ENCODE peak calls at places on chromosomes 4 and X, in four cellular contexts. G is astrocyte, Z is A549, C is cardiac fibroblast. S is an unnamed sample.

GRCh38 chr4:99950913-99951254 is 809 bp upstream of the H2AZ1 start:
- DNase-seq in G (no peak), Z (no peak), C (no peak), S (no peak)

GRCh38 chr4:146957252-146957651 is 11.6 kb upstream of the TTC29 start:
- DNase-seq in G (peak), Z (peak), C (no peak), S (no peak)

GRCh38 chr4:55008166-55009056 is 117.0 kb downstream of the KDR start:
- DNase-seq in G (no peak), Z (no peak), C (peak), S (no peak)

GRCh38 chr4:141849367-141849766 is 213.0 kb downstream of the IL15 start:
- DNase-seq in G (no peak), Z (no peak), C (no peak), S (no peak)

GRCh38 chr4:139555705-139556070 is 331 bp downstream of the SETD7 start:
- DNase-seq in G (no peak), Z (no peak), C (no peak), S (peak)

GRCh38 chr4:118224239-118224829 is 128.5 kb downstream of the PRSS12 start:
- DNase-seq in G (peak), Z (peak), C (peak), S (no peak)

GRCh38 chr4:26753642-26754041 is 107.0 kb upstream of the STIM2 start:
- DNase-seq in G (peak), Z (no peak), C (peak), S (peak)

GRCh38 chrX:24260827-24261550 is 52.9 kb downstream of the SUPT20HL2 start:
- DNase-seq in G (peak), Z (no peak), C (peak), S (no peak)

GRCh38 chr4:1367230-1367935 is 20.4 kb downstream of the UVSSA start:
- DNase-seq in G (no peak), Z (no peak), C (no peak), S (peak)

GRCh38 chr4:6012200-6012599 is 6.0 kb downstream of the C4orf50 start:
- DNase-seq in G (no peak), Z (no peak), C (no peak), S (no peak)

GRCh38 chrX:7711167-7711566 is 131.8 kb upstream of the VCX start:
- DNase-seq in G (no peak), Z (no peak), C (no peak), S (no peak)

GRCh38 chr4:107719211-107719926 is 665 bp downstream of the PAPSS1 start:
- DNase-seq in G (peak), Z (peak), C (peak), S (no peak)

GRCh38 chr4:104524026-104524425 is 29.3 kb upstream of the CXXC4 start:
- DNase-seq in G (no peak), Z (no peak), C (no peak), S (no peak)

GRCh38 chr4:98528882-98529281 is 129.5 kb downstream of the TSPAN5 start:
- DNase-seq in G (peak), Z (no peak), C (no peak), S (no peak)

GRCh38 chr4:43682551-43682950 is 766.1 kb downstream of the KCTD8 start:
- DNase-seq in G (no peak), Z (no peak), C (no peak), S (no peak)

GRCh38 chrX:6067600-6067999 is 161.1 kb downstream of the NLGN4X start:
- DNase-seq in G (peak), Z (no peak), C (no peak), S (no peak)

GRCh38 chrX:13283512-13283911 is 36.3 kb downstream of the ATXN3L start:
- DNase-seq in G (peak), Z (no peak), C (peak), S (no peak)

GRCh38 chrX:1394731-1395501 is 3.0 kb upstream of the SLC25A6 start:
- DNase-seq in G (no peak), Z (no peak), C (no peak), S (peak)

GRCh38 chrX:31063114-31063513 is 8.7 kb downstream of the FTHL17 start:
- DNase-seq in G (no peak), Z (no peak), C (no peak), S (no peak)

GRCh38 chr4:36761625-36762024 is 480.2 kb downstream of the DTHD1 start:
- DNase-seq in G (no peak), Z (no peak), C (no peak), S (no peak)

GRCh38 chr4:36758779-36759178 is 477.4 kb downstream of the DTHD1 start:
- DNase-seq in G (no peak), Z (no peak), C (no peak), S (no peak)

GRCh38 chr4:36753048-36753447 is 471.6 kb downstream of the DTHD1 start:
- DNase-seq in G (no peak), Z (no peak), C (no peak), S (no peak)

GRCh38 chr4:36757623-36758311 is 476.4 kb downstream of the DTHD1 start:
- DNase-seq in G (no peak), Z (no peak), C (no peak), S (no peak)

GRCh38 chr4:36758312-36758690 is 476.9 kb downstream of the DTHD1 start:
- DNase-seq in G (no peak), Z (no peak), C (no peak), S (no peak)
- H3K4me3 ChIP-seq in G (no peak), Z (no peak), C (no peak), S (no peak)

GRCh38 chr4:3407930-3408792 is 33.6 kb upstream of the HGFAC start:
- DNase-seq in G (no peak), Z (no peak), C (no peak), S (peak)
- H3K4me3 ChIP-seq in G (no peak), Z (no peak), C (no peak), S (no peak)

DNA sequence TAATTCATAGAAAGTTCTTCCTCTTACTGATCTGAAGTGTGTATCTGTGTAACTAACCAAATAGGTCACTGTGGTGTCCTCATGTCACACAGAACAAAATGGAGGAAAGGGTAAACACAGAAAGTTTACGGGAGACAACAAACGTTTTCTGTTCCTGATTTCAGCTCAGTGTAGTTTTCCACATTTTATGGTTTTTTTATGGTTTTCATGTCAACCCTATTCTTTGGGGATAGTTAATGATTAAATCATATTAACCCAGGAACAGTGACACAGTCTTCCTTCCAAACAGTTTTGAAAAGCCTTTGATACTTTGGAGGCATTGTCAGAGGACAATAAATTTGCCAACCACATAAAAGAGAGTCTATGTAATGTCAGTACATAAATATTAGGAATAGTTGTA is 4.2 kb downstream of the LNX1 start:
- DNase-seq in G (no peak), Z (peak), C (no peak), S (no peak)
- H3K4me3 ChIP-seq in G (no peak), Z (no peak), C (no peak), S (no peak)

GRCh38 chr4:166197166-166197565 is 324.1 kb downstream of the TLL1 start:
- DNase-seq in G (peak), Z (no peak), C (no peak), S (no peak)

GRCh38 chr4:166198516-166198915 is 325.5 kb downstream of the TLL1 start:
- DNase-seq in G (no peak), Z (no peak), C (no peak), S (no peak)

GRCh38 chr4:166195101-166195500 is 322.1 kb downstream of the TLL1 start:
- DNase-seq in G (peak), Z (no peak), C (no peak), S (no peak)

GRCh38 chr4:166198921-166199320 is 325.9 kb downstream of the TLL1 start:
- DNase-seq in G (no peak), Z (no peak), C (no peak), S (no peak)

DNA sequence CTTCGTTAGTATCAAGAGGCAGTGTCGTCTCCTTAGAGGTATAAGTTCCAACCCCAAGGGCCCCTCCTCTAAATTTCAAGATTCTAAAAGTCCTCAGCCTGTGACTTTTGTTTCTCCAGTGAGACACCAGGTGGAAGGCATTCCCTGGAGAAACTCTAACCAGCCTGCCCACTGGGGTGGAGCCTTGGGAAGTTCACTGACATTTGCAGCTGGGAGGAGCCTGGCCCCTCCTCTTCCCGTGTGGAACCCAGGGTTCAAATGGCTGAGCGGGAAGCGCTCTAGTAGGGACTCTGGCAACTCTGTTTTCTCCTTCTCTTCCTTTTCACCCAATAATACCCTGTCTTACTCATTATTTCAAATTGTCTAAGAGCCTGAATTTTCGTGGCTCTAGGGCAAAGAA is 325.0 kb downstream of the TLL1 start:
- DNase-seq in G (no peak), Z (peak), C (no peak), S (no peak)
- H3K4me3 ChIP-seq in G (no peak), Z (no peak), C (peak), S (no peak)

DNA sequence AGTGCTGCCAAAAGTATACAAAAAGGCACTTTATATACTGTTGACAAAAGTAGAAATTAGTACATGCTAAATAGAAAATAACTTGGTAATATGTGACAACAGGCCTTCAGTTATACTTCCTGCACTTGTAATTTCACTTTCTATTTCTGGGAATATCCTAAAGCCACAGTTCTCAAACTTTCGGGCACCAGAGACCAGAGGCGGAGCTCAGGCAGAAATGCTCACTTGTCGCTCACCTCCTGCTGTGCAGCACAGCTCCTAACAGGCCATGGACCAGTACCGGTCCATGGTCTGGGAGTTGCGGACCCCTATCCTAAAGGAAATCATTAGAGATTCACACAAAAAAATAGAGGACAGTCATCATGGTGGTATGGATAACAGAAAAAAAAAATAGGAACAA is 25.7 kb downstream of the ACSL4 start:
- DNase-seq in G (no peak), Z (no peak), C (no peak), S (no peak)
- H3K4me3 ChIP-seq in G (no peak), Z (no peak), C (no peak), S (no peak)

GRCh38 chr4:165378398-165378762 is 428 bp upstream of the CPE start:
- DNase-seq in G (no peak), Z (no peak), C (no peak), S (no peak)
- H3K4me3 ChIP-seq in G (peak), Z (peak), C (peak), S (peak)

GRCh38 chr4:74366367-74366891 is 1.5 kb downstream of the EREG start:
- DNase-seq in G (no peak), Z (no peak), C (no peak), S (no peak)
- H3K4me3 ChIP-seq in G (no peak), Z (peak), C (peak), S (no peak)

GRCh38 chrX:44875185-44875489 is 2.1 kb downstream of the KDM6A start:
- DNase-seq in G (no peak), Z (no peak), C (no peak), S (no peak)

GRCh38 chrX:44874481-44875184 is 1.6 kb downstream of the KDM6A start:
- DNase-seq in G (peak), Z (peak), C (peak), S (no peak)

GRCh38 chrX:44876767-44877166 is 3.8 kb downstream of the KDM6A start:
- DNase-seq in G (no peak), Z (no peak), C (no peak), S (no peak)

GRCh38 chrX:44873415-44874270 is 655 bp downstream of the KDM6A start:
- DNase-seq in G (peak), Z (peak), C (peak), S (peak)

DNA sequence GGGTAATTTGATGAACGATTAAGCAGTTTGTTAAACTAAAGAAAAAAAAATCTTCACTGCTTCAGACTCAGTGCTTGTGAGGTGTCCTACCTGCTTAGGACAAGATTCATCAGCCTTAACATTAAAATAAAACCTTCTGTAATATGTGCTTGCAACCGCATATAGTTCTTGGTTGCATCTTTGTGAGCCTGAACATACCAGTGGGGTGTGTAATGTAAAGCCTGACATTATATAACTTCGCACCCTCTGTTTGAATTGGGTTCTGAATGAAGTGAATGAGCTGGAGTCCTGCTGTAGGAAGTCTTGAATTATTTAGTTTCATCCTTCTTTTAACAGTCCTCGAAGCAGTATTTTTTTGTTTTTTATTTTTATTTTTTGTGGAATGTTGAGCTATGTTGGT is 3.1 kb downstream of the KDM6A start:
- DNase-seq in G (peak), Z (no peak), C (no peak), S (no peak)
- H3K4me3 ChIP-seq in G (peak), Z (no peak), C (peak), S (no peak)

GRCh38 chrX:34654939-34655338 is 2.1 kb downstream of the TMEM47 start:
- DNase-seq in G (no peak), Z (no peak), C (no peak), S (no peak)
- H3K4me3 ChIP-seq in G (peak), Z (no peak), C (peak), S (peak)

GRCh38 chr4:75180790-75181776 is 248.2 kb downstream of the PARM1 start:
- DNase-seq in G (no peak), Z (peak), C (no peak), S (peak)
- H3K4me3 ChIP-seq in G (no peak), Z (no peak), C (no peak), S (no peak)

S was measured in aorta.